ENCODE peak calls at places on chromosomes 13 and 19, in ten cellular contexts. B is HepG2; L is BE2C; Y is AG10803; D is HCT116; S is CD14-positive monocyte; T is breast epithelium; A is GM12864; K is CD8-positive, alpha-beta T cell; H is dorsolateral prefrontal cortex. J is an unnamed sample.

GRCh38 chr13:21686761-21687391 is 16.0 kb downstream of the FGF9 start:
- DNase-seq in K (no peak), A (no peak), T (no peak), B (no peak), Y (no peak), D (no peak), L (no peak), H (no peak), S (no peak), J (no peak)

GRCh38 chr19:10007366-10007765 is 2.9 kb downstream of the COL5A3 start:
- DNase-seq in B (no peak), H (no peak), D (no peak), Y (peak), S (no peak), T (no peak), L (no peak), A (no peak), K (no peak), J (no peak)

GRCh38 chr13:101520672-101521071 is 68.2 kb downstream of the ITGBL1 start:
- DNase-seq in K (no peak), Y (peak), L (no peak), A (no peak), S (no peak), D (no peak), T (no peak), H (no peak), B (no peak), J (peak)

GRCh38 chr19:1264801-1265610 is 4.1 kb upstream of the CIRBP start:
- DNase-seq in D (no peak), L (peak), Y (peak), K (no peak), H (no peak), A (no peak), S (no peak), T (peak), B (peak), J (peak)

GRCh38 chr19:3367572-3368440 is 1.4 kb downstream of the NFIC start:
- DNase-seq in K (no peak), L (no peak), Y (no peak), T (no peak), S (no peak), A (no peak), B (no peak), H (no peak), D (no peak), J (peak)

GRCh38 chr13:51605698-51606097 is 21.4 kb downstream of the WDFY2 start:
- DNase-seq in L (no peak), T (no peak), A (no peak), S (no peak), K (no peak), H (no peak), Y (no peak), D (no peak), B (no peak), J (no peak)

GRCh38 chr19:16527971-16528521 is 14.2 kb downstream of the CHERP start:
- DNase-seq in B (no peak), H (no peak), D (no peak), L (peak), Y (no peak), S (no peak), T (no peak), K (peak), A (no peak), J (no peak)

GRCh38 chr13:63481334-63481733 is 2065.7 kb upstream of the PCDH20 start:
- DNase-seq in T (no peak), B (no peak), L (no peak), Y (peak), S (no peak), H (no peak), D (no peak), K (no peak), A (no peak), J (peak)

GRCh38 chr19:3080281-3080680 is 13.9 kb upstream of the GNA11 start:
- DNase-seq in Y (no peak), L (no peak), T (no peak), K (no peak), D (no peak), B (no peak), A (no peak), S (no peak), H (no peak), J (no peak)

GRCh38 chr19:4393947-4394590 is 6.3 kb downstream of the SH3GL1 start:
- DNase-seq in S (no peak), K (no peak), Y (peak), L (no peak), H (no peak), A (no peak), T (no peak), D (no peak), B (no peak), J (no peak)

GRCh38 chr13:105240356-105240755 is 1295.1 kb downstream of the EFNB2 start:
- DNase-seq in L (no peak), T (no peak), H (no peak), K (no peak), D (no peak), B (no peak), A (no peak), Y (no peak), S (no peak), J (no peak)

GRCh38 chr13:67076378-67076777 is 153.8 kb downstream of the PCDH9 start:
- DNase-seq in H (no peak), A (no peak), L (no peak), Y (no peak), B (no peak), S (no peak), T (no peak), K (no peak), D (no peak), J (no peak)

GRCh38 chr13:100300213-100300612 is 211.3 kb downstream of the PCCA start:
- DNase-seq in D (no peak), A (no peak), Y (no peak), B (no peak), T (no peak), L (no peak), S (no peak), K (no peak), H (no peak), J (no peak)

GRCh38 chr13:103788061-103788652 is 721.9 kb upstream of the SLC10A2 start:
- DNase-seq in D (no peak), T (no peak), S (no peak), H (no peak), L (peak), B (no peak), A (no peak), Y (no peak), K (no peak), J (peak)

GRCh38 chr19:43779820-43780219 is 953 bp downstream of the KCNN4 start:
- DNase-seq in K (peak), Y (no peak), D (no peak), T (no peak), B (no peak), S (no peak), A (no peak), H (no peak), L (no peak), J (peak)

GRCh38 chr13:21176982-21177284 is 475 bp downstream of the MRPL57 start:
- DNase-seq in B (no peak), A (no peak), S (no peak), T (no peak), H (peak), L (no peak), Y (no peak), K (no peak), D (no peak), J (no peak)

GRCh38 chr13:20106751-20107150 is 54.1 kb downstream of the GJA3 start:
- DNase-seq in B (no peak), A (no peak), S (no peak), K (no peak), Y (no peak), T (no peak), D (no peak), H (no peak), L (no peak), J (no peak)

GRCh38 chr13:79628463-79628862 is 147.5 kb downstream of the NDFIP2 start:
- DNase-seq in T (no peak), B (no peak), S (no peak), H (no peak), A (no peak), Y (no peak), D (no peak), L (peak), K (no peak), J (no peak)

GRCh38 chr13:79637086-79637763 is 156.3 kb downstream of the NDFIP2 start:
- DNase-seq in S (no peak), A (no peak), L (peak), T (no peak), B (no peak), H (no peak), D (no peak), K (no peak), Y (no peak), J (no peak)

GRCh38 chr13:79626924-79627323 is 146.0 kb downstream of the NDFIP2 start:
- DNase-seq in Y (no peak), T (no peak), S (no peak), H (no peak), B (no peak), D (no peak), K (no peak), A (no peak), L (no peak), J (peak)

GRCh38 chr13:79625517-79625916 is 144.6 kb downstream of the NDFIP2 start:
- DNase-seq in Y (no peak), B (no peak), H (no peak), K (no peak), A (no peak), D (no peak), T (no peak), S (no peak), L (no peak), J (no peak)

DNA sequence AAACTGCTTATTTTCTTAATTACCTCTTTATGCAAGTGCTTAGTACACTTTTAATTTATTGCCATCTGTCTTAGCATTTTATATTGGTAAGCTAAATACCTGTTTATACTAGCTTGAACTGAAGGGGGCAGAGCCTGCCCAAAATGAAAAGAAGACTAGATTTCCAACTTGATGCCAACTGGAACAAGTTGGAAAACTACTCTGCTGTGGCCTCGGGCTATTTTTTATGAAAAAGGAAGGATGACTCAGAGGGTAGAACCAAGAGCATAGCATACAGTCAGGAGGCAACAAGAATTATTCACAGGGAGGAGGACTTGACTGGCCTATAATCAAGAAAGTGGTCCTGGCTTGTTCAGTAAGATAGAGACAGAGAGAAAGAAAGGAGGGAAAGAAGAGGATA is 150.3 kb downstream of the NDFIP2 start:
- DNase-seq in T (no peak), H (no peak), B (no peak), S (no peak), K (no peak), Y (peak), L (peak), D (peak), A (no peak), J (peak)
- TF ChIP-seq CTCF in T (peak), H (no peak), B (no peak), S (no peak), K (no peak), Y (peak), L (peak), D (peak), A (no peak), J (peak)

DNA sequence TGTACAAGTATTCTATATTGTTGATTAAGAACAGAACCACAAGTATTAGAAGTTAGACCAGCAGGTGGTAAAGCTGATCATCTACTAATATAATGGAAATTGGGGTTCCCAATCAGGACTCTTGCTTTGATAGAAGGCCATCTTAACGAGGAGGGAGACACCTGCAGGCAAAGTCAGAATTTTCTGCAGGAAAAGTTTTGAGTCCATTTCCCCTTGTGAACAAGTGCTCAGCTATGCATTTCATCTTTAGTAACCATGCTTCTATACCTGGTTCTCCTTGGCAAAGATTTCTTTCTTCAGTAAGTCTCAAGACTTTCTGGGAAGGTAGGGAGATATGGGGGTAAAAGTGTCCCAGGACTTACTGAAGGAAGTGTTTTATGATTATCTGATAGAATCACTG is 36.1 kb upstream of the USPL1 start:
- DNase-seq in A (no peak), Y (no peak), B (peak), K (no peak), L (no peak), D (peak), H (no peak), T (no peak), S (no peak), J (peak)
- TF ChIP-seq CTCF in A (peak), Y (peak), B (peak), K (no peak), L (peak), D (peak), H (no peak), T (no peak), S (peak), J (peak)

GRCh38 chr13:45807520-45808099 is 43.9 kb downstream of the SIAH3 start:
- DNase-seq in T (no peak), L (peak), A (peak), Y (peak), H (no peak), D (peak), B (peak), S (no peak), K (peak), J (peak)
- TF ChIP-seq CTCF in T (peak), L (peak), A (peak), Y (peak), H (peak), D (peak), B (peak), S (peak), K (peak), J (peak)

GRCh38 chr13:45718063-45718462 is 15.9 kb downstream of the CBY2 start:
- DNase-seq in T (no peak), D (peak), B (peak), A (no peak), L (no peak), S (no peak), K (no peak), H (no peak), Y (peak), J (peak)
- TF ChIP-seq CTCF in T (no peak), D (peak), B (peak), A (peak), L (peak), S (peak), K (peak), H (no peak), Y (peak), J (peak)

DNA sequence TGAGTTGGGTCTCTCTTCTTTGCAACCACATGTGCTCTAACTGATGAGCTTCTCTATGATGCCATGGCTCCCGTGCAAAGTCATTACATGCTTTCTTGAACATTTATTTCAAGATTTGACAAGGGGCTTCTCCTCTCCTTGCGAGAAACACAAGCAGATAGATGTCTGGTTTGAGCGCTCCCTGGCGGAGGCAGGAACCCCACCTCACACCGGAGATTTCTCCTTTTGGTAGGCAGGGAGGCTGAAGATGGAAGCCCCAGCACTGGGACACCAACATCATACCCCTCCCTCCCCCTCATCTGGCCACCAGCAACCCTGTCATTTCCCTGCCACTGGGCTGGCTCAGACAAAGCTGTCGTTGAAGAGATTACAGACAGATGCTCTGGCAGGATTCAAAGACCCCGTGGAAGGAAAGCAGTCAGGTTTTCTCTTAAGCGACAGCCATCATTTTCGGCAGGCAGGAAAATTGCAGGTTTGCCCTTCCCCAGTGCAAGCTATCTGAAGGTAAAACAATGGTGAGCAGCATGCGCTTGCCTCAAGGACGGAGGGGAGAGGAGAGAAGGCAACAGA is 344.0 kb upstream of the TSHZ3 start:
- DNase-seq in K (no peak), L (no peak), H (no peak), A (no peak), Y (no peak), T (no peak), B (no peak), D (no peak), S (no peak), J (no peak)
- TF ChIP-seq CTCF in K (no peak), L (no peak), H (no peak), A (no peak), Y (no peak), T (no peak), B (no peak), D (no peak), S (no peak), J (no peak)

GRCh38 chr13:33015791-33016323 is 366 bp upstream of the KL start:
- DNase-seq in A (no peak), D (no peak), Y (no peak), K (no peak), B (no peak), L (no peak), S (no peak), H (no peak), T (peak), J (no peak)

GRCh38 chr13:33016414-33017409 is at the start of gene KL:
- DNase-seq in S (peak), L (peak), D (no peak), K (no peak), A (no peak), H (no peak), Y (no peak), T (no peak), B (no peak), J (no peak)

GRCh38 chr13:33015275-33015674 is 948 bp upstream of the KL start:
- DNase-seq in S (no peak), T (no peak), Y (no peak), D (no peak), B (no peak), K (no peak), L (no peak), A (no peak), H (no peak), J (no peak)

GRCh38 chr13:33018886-33019285 is 2.7 kb downstream of the KL start:
- DNase-seq in H (no peak), A (no peak), T (no peak), B (no peak), D (no peak), K (no peak), S (no peak), Y (no peak), L (no peak), J (no peak)

GRCh38 chr13:33017410-33017929 is 1.2 kb downstream of the KL start:
- DNase-seq in H (no peak), S (peak), T (no peak), A (peak), B (peak), K (no peak), D (no peak), L (no peak), Y (peak), J (no peak)
- TF ChIP-seq CTCF in H (no peak), S (peak), T (peak), A (peak), B (peak), K (peak), D (no peak), L (no peak), Y (peak), J (no peak)

GRCh38 chr13:32577032-32577431 is 9.2 kb upstream of the PDS5B start:
- DNase-seq in B (no peak), D (no peak), A (no peak), Y (no peak), T (no peak), K (no peak), L (no peak), H (no peak), S (no peak), J (no peak)
- TF ChIP-seq CTCF in B (no peak), D (no peak), A (no peak), Y (no peak), T (no peak), K (no peak), L (no peak), H (no peak), S (no peak), J (no peak)

DNA sequence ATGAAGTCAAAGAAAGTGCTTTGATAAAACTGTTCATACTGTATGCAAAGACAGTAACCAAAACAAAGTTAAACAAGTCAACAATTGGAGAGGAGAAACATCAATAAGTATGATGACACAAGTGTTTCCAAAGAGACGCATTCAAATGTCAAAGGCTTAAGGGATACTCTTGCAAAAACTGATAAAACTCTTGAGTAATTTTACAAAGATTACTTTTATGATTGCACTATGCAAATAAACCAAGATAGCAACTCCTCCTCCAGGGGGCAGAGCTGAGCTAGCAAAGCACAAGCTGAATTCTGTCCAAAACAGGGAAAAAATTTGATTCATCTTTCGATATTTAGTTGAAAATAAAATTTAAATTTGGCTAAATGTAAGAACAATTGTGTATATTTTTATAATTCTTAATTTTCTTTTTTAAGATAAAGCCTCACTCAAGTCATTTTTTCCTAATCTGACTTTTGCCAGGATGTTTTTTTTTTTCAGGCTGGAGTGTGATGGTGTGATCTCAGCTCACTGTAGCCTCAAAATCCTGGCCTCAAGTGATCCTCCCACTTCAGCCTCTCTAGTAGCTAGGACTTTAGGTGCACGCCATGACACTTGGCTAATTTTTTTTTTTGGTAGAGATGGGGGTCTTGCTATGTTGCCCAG is 84.0 kb downstream of the MZT1 start:
- DNase-seq in S (no peak), H (no peak), B (peak), D (peak), Y (peak), T (no peak), A (peak), K (peak), L (peak), J (peak)
- TF ChIP-seq CTCF in S (peak), H (peak), B (peak), D (peak), Y (peak), T (no peak), A (peak), K (peak), L (peak), J (peak)

DNA sequence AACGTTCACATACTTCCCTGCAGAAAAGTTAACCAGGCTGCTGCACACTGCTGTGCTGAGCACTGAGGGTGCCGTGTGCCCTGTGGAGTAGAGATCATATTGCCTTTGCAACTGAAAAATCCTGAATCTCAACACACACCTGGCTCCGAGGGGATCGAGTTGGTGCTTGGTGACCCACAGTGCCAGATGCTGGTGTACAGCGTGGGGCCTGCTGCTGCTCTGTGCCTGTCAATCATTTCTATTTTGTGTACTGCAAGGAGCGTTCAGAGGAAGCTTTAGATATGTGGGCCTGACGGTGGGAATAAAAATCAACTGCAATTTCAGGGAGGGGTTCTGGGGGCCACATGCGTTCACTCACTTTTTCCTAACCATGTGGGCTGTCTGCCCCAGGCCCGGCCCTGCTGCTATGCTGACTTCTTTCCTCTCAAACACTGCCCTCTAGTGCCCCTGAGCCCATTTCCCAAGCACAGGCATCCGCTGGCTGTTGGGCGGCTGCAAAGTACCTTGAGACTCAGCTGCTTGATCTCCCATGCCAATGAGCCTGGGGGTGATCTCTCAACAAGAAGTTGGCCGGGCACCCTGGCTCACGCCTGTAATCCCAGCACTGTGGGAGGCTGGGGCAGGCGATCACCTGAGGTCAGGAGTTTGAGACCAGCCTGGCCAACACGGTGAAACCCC is 9.7 kb upstream of the LENG8 start:
- DNase-seq in H (no peak), S (no peak), L (peak), T (peak), K (no peak), B (peak), A (no peak), Y (peak), D (no peak), J (peak)
- TF ChIP-seq CTCF in H (peak), S (peak), L (peak), T (peak), K (no peak), B (peak), A (peak), Y (peak), D (peak), J (peak)